ENCODE peak calls at places on chromosomes 2 and 18, in seven cellular contexts. One of them, this sample, is unnamed.

GRCh38 chr18:76491801-76492668 is 3.0 kb downstream of the ZNF516 start:
- DNase-seq in BJ: no peak
- DNase-seq in NB4: peak
- DNase-seq in neural progenitor cell: peak
- DNase-seq in cardiac muscle cell: peak
- DNase-seq in fibroblast of mammary gland: peak
- DNase-seq in pancreas: peak
- DNase-seq in this sample: no peak

GRCh38 chr2:230902180-230902899 is 22.7 kb downstream of the GPR55 start:
- DNase-seq in BJ: no peak
- DNase-seq in NB4: peak
- DNase-seq in neural progenitor cell: peak
- DNase-seq in cardiac muscle cell: peak
- DNase-seq in fibroblast of mammary gland: peak
- DNase-seq in pancreas: peak
- DNase-seq in this sample: peak

GRCh38 chr2:169834401-169834800 is 7.1 kb downstream of the UBR3 start:
- DNase-seq in BJ: no peak
- DNase-seq in NB4: no peak
- DNase-seq in neural progenitor cell: no peak
- DNase-seq in cardiac muscle cell: no peak
- DNase-seq in fibroblast of mammary gland: no peak
- DNase-seq in pancreas: no peak
- DNase-seq in this sample: no peak

GRCh38 chr2:69771461-69771860 is 29.5 kb downstream of the ANXA4 start:
- DNase-seq in BJ: no peak
- DNase-seq in NB4: no peak
- DNase-seq in neural progenitor cell: no peak
- DNase-seq in cardiac muscle cell: no peak
- DNase-seq in fibroblast of mammary gland: peak
- DNase-seq in pancreas: no peak
- DNase-seq in this sample: no peak

GRCh38 chr2:72982219-72982618 is 64.9 kb downstream of the EMX1 start:
- DNase-seq in BJ: no peak
- DNase-seq in NB4: no peak
- DNase-seq in neural progenitor cell: no peak
- DNase-seq in cardiac muscle cell: no peak
- DNase-seq in fibroblast of mammary gland: no peak
- DNase-seq in pancreas: no peak
- DNase-seq in this sample: no peak

GRCh38 chr2:159946326-159946992 is 116.0 kb downstream of the PLA2R1 start:
- DNase-seq in BJ: peak
- DNase-seq in NB4: no peak
- DNase-seq in neural progenitor cell: no peak
- DNase-seq in cardiac muscle cell: peak
- DNase-seq in fibroblast of mammary gland: peak
- DNase-seq in pancreas: no peak
- DNase-seq in this sample: no peak

GRCh38 chr2:109675666-109676345 is 61.6 kb downstream of the SOWAHC start:
- DNase-seq in BJ: no peak
- DNase-seq in NB4: no peak
- DNase-seq in neural progenitor cell: no peak
- DNase-seq in cardiac muscle cell: no peak
- DNase-seq in fibroblast of mammary gland: no peak
- DNase-seq in pancreas: no peak
- DNase-seq in this sample: no peak

GRCh38 chr2:1705557-1706076 is 38.7 kb downstream of the PXDN start:
- DNase-seq in BJ: no peak
- DNase-seq in NB4: no peak
- DNase-seq in neural progenitor cell: no peak
- DNase-seq in cardiac muscle cell: no peak
- DNase-seq in fibroblast of mammary gland: no peak
- DNase-seq in pancreas: no peak
- DNase-seq in this sample: no peak

GRCh38 chr2:47656715-47657600 is 126.0 kb upstream of the MSH6 start:
- DNase-seq in BJ: no peak
- DNase-seq in NB4: peak
- DNase-seq in neural progenitor cell: no peak
- DNase-seq in cardiac muscle cell: peak
- DNase-seq in fibroblast of mammary gland: no peak
- DNase-seq in pancreas: no peak
- DNase-seq in this sample: no peak

GRCh38 chr2:63789318-63790051 is 52.2 kb upstream of the UGP2 start:
- DNase-seq in BJ: no peak
- DNase-seq in NB4: no peak
- DNase-seq in neural progenitor cell: no peak
- DNase-seq in cardiac muscle cell: peak
- DNase-seq in fibroblast of mammary gland: peak
- DNase-seq in pancreas: no peak
- DNase-seq in this sample: no peak

GRCh38 chr2:210225461-210225798 is 183 bp upstream of the ACADL start:
- DNase-seq in BJ: no peak
- DNase-seq in NB4: no peak
- DNase-seq in neural progenitor cell: no peak
- DNase-seq in cardiac muscle cell: peak
- DNase-seq in fibroblast of mammary gland: peak
- DNase-seq in pancreas: no peak
- DNase-seq in this sample: no peak

GRCh38 chr2:19536136-19536535 is 177.7 kb upstream of the OSR1 start:
- DNase-seq in BJ: no peak
- DNase-seq in NB4: peak
- DNase-seq in neural progenitor cell: peak
- DNase-seq in cardiac muscle cell: no peak
- DNase-seq in fibroblast of mammary gland: peak
- DNase-seq in pancreas: no peak
- DNase-seq in this sample: no peak

GRCh38 chr2:79512442-79513401 is at the start of gene CTNNA2:
- DNase-seq in BJ: no peak
- DNase-seq in NB4: no peak
- DNase-seq in neural progenitor cell: peak
- DNase-seq in cardiac muscle cell: peak
- DNase-seq in fibroblast of mammary gland: peak
- DNase-seq in pancreas: peak
- DNase-seq in this sample: no peak

GRCh38 chr2:106108351-106108750 is 85.8 kb downstream of the UXS1 start:
- DNase-seq in BJ: no peak
- DNase-seq in NB4: no peak
- DNase-seq in neural progenitor cell: peak
- DNase-seq in cardiac muscle cell: peak
- DNase-seq in fibroblast of mammary gland: peak
- DNase-seq in pancreas: no peak
- DNase-seq in this sample: no peak

GRCh38 chr2:74414913-74415761 is 6.3 kb downstream of the C2orf81 start:
- DNase-seq in BJ: no peak
- DNase-seq in NB4: no peak
- DNase-seq in neural progenitor cell: no peak
- DNase-seq in cardiac muscle cell: peak
- DNase-seq in fibroblast of mammary gland: peak
- DNase-seq in pancreas: peak
- DNase-seq in this sample: no peak

GRCh38 chr18:59605633-59606192 is 91.5 kb downstream of the CCBE1 start:
- DNase-seq in BJ: no peak
- DNase-seq in NB4: no peak
- DNase-seq in neural progenitor cell: no peak
- DNase-seq in cardiac muscle cell: peak
- DNase-seq in fibroblast of mammary gland: no peak
- DNase-seq in pancreas: no peak
- DNase-seq in this sample: no peak

GRCh38 chr2:3102915-3103569 is 274.6 kb downstream of the EIPR1 start:
- DNase-seq in BJ: no peak
- DNase-seq in NB4: no peak
- DNase-seq in neural progenitor cell: no peak
- DNase-seq in cardiac muscle cell: no peak
- DNase-seq in fibroblast of mammary gland: no peak
- DNase-seq in pancreas: no peak
- DNase-seq in this sample: no peak

GRCh38 chr18:79522451-79523220 is 126.9 kb downstream of the NFATC1 start:
- DNase-seq in BJ: no peak
- DNase-seq in NB4: no peak
- DNase-seq in neural progenitor cell: no peak
- DNase-seq in cardiac muscle cell: no peak
- DNase-seq in fibroblast of mammary gland: no peak
- DNase-seq in pancreas: peak
- DNase-seq in this sample: no peak

GRCh38 chr2:136116813-136117390 is 1.0 kb downstream of the CXCR4 start:
- DNase-seq in BJ: no peak
- DNase-seq in NB4: peak
- DNase-seq in neural progenitor cell: peak
- DNase-seq in cardiac muscle cell: no peak
- DNase-seq in fibroblast of mammary gland: no peak
- DNase-seq in pancreas: peak
- DNase-seq in this sample: no peak

DNA sequence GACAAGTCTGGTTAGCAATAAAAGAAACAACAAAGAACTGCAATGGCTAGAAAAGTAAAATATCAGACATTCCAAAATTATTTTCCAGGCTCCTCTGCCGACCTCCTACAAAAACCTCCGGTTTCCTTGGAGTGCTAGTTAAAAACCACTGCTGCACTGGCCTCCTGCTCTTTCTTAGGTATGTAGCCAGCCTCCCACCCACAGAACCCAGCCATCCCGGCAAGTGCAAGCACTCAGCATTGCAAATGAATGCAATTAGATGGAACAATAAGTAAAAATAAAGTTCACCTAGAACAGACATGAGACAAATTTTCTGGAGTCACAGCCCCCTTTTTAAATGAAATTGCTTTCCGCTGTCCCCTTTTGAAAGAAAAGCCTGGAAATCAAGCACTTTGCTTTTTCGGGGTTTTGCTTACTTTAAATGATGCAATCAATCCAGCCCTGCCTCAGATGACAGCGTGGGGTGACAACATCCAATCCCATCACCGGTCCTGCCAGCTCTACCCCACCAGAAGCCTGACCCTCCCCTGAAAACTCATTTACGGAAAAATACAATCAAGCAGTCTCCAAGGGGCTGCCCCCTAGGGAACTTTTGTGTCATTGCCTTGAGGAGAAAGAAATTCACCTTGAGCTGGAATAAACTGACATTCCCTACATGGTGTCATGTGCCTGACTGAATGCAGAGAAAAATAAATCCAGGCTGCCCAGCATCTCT is 199.8 kb downstream of the EPHA4 start:
- DNase-seq in BJ: no peak
- DNase-seq in NB4: no peak
- DNase-seq in neural progenitor cell: peak
- DNase-seq in cardiac muscle cell: no peak
- DNase-seq in fibroblast of mammary gland: no peak
- DNase-seq in pancreas: no peak
- DNase-seq in this sample: no peak
- TF ChIP-seq CTCF in BJ: peak
- TF ChIP-seq CTCF in NB4: no peak
- TF ChIP-seq CTCF in neural progenitor cell: peak
- TF ChIP-seq CTCF in cardiac muscle cell: peak
- TF ChIP-seq CTCF in fibroblast of mammary gland: peak
- TF ChIP-seq CTCF in pancreas: no peak
- TF ChIP-seq CTCF in this sample: no peak

DNA sequence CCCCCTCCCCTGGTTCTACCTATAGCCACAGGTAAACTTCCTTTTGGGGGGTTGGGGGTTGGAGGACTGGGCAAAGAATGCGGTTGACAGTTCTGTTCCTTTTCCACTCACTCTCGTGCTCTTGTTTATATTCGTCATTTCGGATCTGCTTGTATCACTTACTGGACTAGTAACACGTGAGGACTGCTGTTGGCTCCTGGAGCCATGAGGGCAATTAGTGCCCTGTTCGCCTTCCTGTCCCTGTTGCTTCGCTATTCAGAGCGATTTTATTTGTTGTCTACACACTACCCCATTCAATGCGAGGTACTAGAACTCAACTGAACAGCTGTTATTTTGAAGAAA is 1.0 kb downstream of the KCNJ3 start:
- DNase-seq in BJ: no peak
- DNase-seq in NB4: no peak
- DNase-seq in neural progenitor cell: no peak
- DNase-seq in cardiac muscle cell: no peak
- DNase-seq in fibroblast of mammary gland: no peak
- DNase-seq in pancreas: no peak
- DNase-seq in this sample: no peak
- H3K4me3 ChIP-seq in BJ: peak
- H3K4me3 ChIP-seq in NB4: no peak
- H3K4me3 ChIP-seq in neural progenitor cell: no peak
- H3K4me3 ChIP-seq in cardiac muscle cell: peak
- H3K4me3 ChIP-seq in fibroblast of mammary gland: no peak
- H3K4me3 ChIP-seq in pancreas: no peak
- H3K4me3 ChIP-seq in this sample: no peak

DNA sequence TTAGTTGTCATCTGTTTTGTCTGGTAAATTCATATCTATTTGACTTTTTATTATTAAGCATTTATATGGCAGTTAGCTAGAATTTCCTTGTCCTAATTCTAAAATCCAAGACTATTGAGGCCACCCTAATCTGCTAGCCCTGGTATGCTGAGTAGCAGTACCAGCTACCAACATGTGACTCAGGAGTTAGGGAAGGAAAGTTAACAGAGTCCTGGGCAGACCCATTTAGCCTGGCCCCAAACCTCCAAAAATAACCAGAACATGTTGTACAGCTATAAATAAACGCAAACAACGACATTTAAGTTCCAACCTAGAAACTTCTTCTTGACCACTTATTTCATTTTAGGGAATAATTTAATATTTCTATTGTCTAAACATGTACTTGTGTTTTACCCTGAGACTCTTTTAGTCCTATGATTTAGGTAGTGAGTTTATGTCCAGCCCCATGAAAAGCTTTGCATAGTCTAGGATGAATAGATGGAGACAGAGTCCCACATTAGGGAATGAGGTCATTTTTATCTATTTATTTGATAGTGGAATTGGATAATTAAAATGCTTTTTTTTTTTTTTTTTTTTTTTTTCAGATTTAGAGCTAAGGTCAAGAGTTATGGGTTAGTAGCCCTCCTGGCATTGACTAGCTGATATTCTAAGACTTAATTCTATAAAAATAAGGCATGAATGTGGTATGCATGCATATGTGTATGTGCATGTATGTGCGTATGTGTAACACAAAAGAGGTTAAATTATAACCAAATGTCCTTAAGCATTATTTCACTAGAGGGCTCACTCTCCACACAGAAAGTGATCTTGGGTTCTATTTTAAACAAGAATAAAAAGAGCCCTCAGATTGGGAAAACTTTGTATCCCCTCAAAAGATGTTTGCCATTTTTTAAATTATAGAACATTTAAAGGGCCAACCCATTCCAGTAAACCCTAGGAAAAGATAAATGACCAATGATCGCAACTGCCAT is 160.0 kb upstream of the MAPRE2 start:
- DNase-seq in BJ: no peak
- DNase-seq in NB4: peak
- DNase-seq in neural progenitor cell: no peak
- DNase-seq in cardiac muscle cell: peak
- DNase-seq in fibroblast of mammary gland: peak
- DNase-seq in pancreas: no peak
- DNase-seq in this sample: no peak
- TF ChIP-seq CTCF in BJ: no peak
- TF ChIP-seq CTCF in NB4: no peak
- TF ChIP-seq CTCF in neural progenitor cell: no peak
- TF ChIP-seq CTCF in cardiac muscle cell: no peak
- TF ChIP-seq CTCF in fibroblast of mammary gland: peak
- TF ChIP-seq CTCF in pancreas: no peak
- TF ChIP-seq CTCF in this sample: no peak

DNA sequence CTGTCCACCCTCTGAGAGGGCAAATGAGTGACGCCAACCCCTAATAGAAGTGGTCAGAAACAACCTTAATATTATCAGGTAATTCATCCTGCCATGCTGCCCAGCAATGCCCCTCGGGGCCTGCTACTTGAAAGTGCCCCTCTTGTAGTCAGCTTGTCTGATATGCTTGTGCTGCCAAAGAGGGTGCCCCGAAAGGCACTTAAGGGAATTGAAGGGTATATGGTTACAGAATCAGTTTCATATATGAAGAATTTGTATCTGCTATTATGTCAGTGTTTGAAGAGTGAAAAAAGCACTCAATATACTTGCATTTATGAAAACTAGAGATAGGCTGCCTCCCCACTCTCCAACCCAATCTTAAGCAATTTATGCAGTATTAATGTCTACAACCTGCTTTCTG is 647.1 kb upstream of the ACVR2A start:
- DNase-seq in BJ: no peak
- DNase-seq in NB4: no peak
- DNase-seq in neural progenitor cell: no peak
- DNase-seq in cardiac muscle cell: no peak
- DNase-seq in fibroblast of mammary gland: no peak
- DNase-seq in pancreas: no peak
- DNase-seq in this sample: no peak
- H3K4me3 ChIP-seq in BJ: no peak
- H3K4me3 ChIP-seq in NB4: no peak
- H3K4me3 ChIP-seq in neural progenitor cell: no peak
- H3K4me3 ChIP-seq in cardiac muscle cell: no peak
- H3K4me3 ChIP-seq in fibroblast of mammary gland: no peak
- H3K4me3 ChIP-seq in pancreas: no peak
- H3K4me3 ChIP-seq in this sample: no peak